ENCODE peak calls at places on chromosomes 4 and X, in six cellular contexts. T, P, B, J, Q and V are unnamed samples.
A peak's percentile ranks its signal among the peaks of the same experiment; 100 is the strongest.

GRCh38 chr4:153850525-153851280 is 61.8 kb upstream of the SFRP2 start:
- DNase-seq in B (no peak), J (no peak), P (no peak), T (no peak), Q (no peak), V (no peak)

GRCh38 chrX:68748030-68748429 is 80.8 kb upstream of the EFNB1 start:
- DNase-seq in Q (no peak), J (no peak), P (no peak), T (no peak), B (no peak), V (no peak)

GRCh38 chrX:40279762-40280161 is 182.0 kb upstream of the BCOR start:
- DNase-seq in Q (no peak), J (no peak), B (no peak), P (no peak), T (no peak), V (no peak)

GRCh38 chr4:165360041-165360782 is 18.6 kb upstream of the CPE start:
- DNase-seq in B (peak; percentile 36), J (peak; percentile 60), Q (no peak), P (no peak), T (no peak), V (no peak)

GRCh38 chr4:14856076-14856926 is 146.0 kb upstream of the CPEB2 start:
- DNase-seq in B (peak; percentile 100), J (peak; percentile 100), Q (no peak), P (peak; percentile 21), T (no peak), V (no peak)

GRCh38 chrX:34300871-34301270 is 168.8 kb upstream of the FAM47A start:
- DNase-seq in J (peak; percentile 1), B (peak; percentile 76), T (no peak), P (peak; percentile 3), Q (no peak), V (peak; percentile 43)

GRCh38 chr4:147546341-147546740 is 65.4 kb downstream of the EDNRA start:
- DNase-seq in T (no peak), J (peak; percentile 96), Q (no peak), P (no peak), B (peak; percentile 98), V (no peak)

GRCh38 chr4:77354550-77354949 is 197.5 kb downstream of the CCNG2 start:
- DNase-seq in Q (no peak), P (no peak), B (no peak), T (no peak), J (no peak), V (no peak)

GRCh38 chr4:48470570-48470969 is 12.6 kb upstream of the SLC10A4 start:
- DNase-seq in J (peak; percentile 6), B (no peak), T (no peak), Q (no peak), P (no peak), V (no peak)

GRCh38 chrX:30215357-30215843 is at the start of gene MAGEB2:
- DNase-seq in T (no peak), J (no peak), Q (no peak), B (no peak), P (no peak), V (no peak)

GRCh38 chr4:149987330-149987751 is 90.9 kb upstream of the DCLK2 start:
- DNase-seq in P (no peak), Q (no peak), T (no peak), J (no peak), B (peak; percentile 22), V (no peak)

GRCh38 chr4:14223461-14223860 is 595.9 kb upstream of the BOD1L1 start:
- DNase-seq in Q (no peak), B (no peak), P (no peak), T (no peak), J (no peak), V (no peak)

GRCh38 chr4:25113915-25114904 is 46.0 kb downstream of the SEPSECS start:
- DNase-seq in Q (no peak), J (peak; percentile 65), P (no peak), T (no peak), B (peak; percentile 43), V (no peak)

GRCh38 chr4:15781427-15782095 is 3.4 kb downstream of the CD38 start:
- DNase-seq in T (no peak), P (no peak), B (no peak), Q (no peak), J (no peak), V (peak; percentile 27)

GRCh38 chrX:140274761-140275525 is 229.9 kb downstream of the SOX3 start:
- DNase-seq in P (no peak), B (peak; percentile 60), J (peak; percentile 89), T (no peak), Q (no peak), V (no peak)

GRCh38 chrX:31333181-31333831 is 261.5 kb upstream of the FTHL17 start:
- DNase-seq in J (peak; percentile 84), Q (no peak), T (no peak), P (no peak), B (peak; percentile 58), V (no peak)

GRCh38 chr4:24781999-24782745 is 13.2 kb upstream of the SOD3 start:
- DNase-seq in P (peak; percentile 40), B (peak; percentile 21), Q (no peak), J (no peak), T (no peak), V (no peak)

GRCh38 chr4:179871726-179872125 is 2371.5 kb upstream of the TENM3 start:
- DNase-seq in T (no peak), J (no peak), Q (no peak), P (no peak), B (no peak), V (no peak)

GRCh38 chr4:179872751-179873150 is 2370.5 kb upstream of the TENM3 start:
- DNase-seq in T (no peak), P (no peak), B (no peak), Q (no peak), J (no peak), V (no peak)

DNA sequence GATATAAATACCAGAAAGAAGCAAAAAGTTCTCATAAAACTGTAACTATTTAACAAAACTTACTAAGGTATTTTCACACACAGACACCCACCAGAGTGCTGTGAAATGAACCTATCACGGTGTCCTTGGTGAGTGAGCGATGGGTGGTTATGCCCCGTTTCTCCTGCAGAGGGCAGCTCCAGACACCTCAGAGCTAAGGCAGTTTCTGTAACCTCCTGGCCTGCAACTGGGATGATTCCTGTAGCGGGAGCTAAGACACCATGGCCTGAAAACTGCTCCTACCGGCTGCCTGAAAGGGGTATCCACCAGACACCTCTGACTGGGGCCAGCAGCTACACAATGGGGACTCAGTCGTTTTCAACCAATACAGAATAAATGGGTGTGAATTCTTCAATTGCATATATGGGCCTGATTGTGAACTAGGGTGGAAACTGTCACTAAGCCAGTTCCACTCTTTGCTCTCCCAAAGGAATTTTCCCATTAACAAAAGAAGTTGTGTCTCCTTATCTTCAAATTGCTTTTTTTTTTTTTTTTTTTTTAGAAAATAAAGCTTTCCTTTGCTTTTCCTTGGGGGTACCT is 2375.8 kb upstream of the TENM3 start:
- DNase-seq in Q (no peak), P (no peak), T (no peak), J (peak; percentile 7), B (peak; percentile 70), V (peak; percentile 72)
- TF ChIP-seq CTCF in Q (peak; percentile 24), P (no peak), T (peak; percentile 60), J (peak; percentile 65), B (no peak), V (peak; percentile 90)

GRCh38 chr4:188197566-188197965 is 58.3 kb downstream of the TRIML1 start:
- DNase-seq in T (no peak), J (no peak), Q (no peak), B (no peak), P (no peak), V (no peak)

GRCh38 chr4:188190461-188190860 is 51.2 kb downstream of the TRIML1 start:
- DNase-seq in J (no peak), B (peak; percentile 10), Q (no peak), P (no peak), T (no peak), V (no peak)

GRCh38 chr4:188198980-188199792 is 59.9 kb downstream of the TRIML1 start:
- DNase-seq in B (peak; percentile 31), P (no peak), Q (no peak), T (no peak), J (no peak), V (no peak)

GRCh38 chr4:188201851-188202250 is 62.6 kb downstream of the TRIML1 start:
- DNase-seq in Q (no peak), B (peak; percentile 60), J (no peak), T (no peak), P (no peak), V (no peak)

DNA sequence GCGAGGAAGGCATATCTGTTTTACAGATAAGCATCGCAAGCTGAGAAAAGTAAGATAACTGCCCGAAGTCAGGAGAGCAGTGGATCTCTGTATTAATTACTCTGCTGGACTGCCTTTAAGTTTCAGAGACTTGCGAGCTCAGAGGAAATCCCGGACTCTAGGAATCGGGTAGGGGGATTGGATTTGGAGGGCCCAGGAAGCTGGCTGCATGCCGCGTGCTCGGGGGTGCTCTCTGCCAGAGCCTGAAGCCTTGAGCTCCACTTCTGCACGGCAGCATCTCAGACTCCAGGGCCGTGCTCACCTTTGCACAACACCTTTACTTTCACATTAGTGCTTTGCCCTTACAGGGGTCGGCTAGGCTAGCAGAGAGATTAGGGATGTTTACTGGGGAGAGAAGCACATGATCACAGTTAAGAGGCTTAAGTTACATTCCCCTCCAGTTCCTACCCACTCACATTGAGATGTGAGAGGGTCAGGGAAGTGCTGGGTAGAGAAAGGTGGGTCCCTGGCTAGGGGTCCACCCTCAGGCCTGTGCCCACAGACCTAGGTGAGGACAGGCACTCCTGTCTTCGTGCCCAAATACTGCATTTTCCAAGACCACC is 57.0 kb downstream of the TRIML1 start:
- DNase-seq in P (no peak), J (no peak), T (no peak), B (peak; percentile 9), Q (no peak), V (no peak)
- H3K27me3 ChIP-seq in P (no peaks in the 10 kb centered on the region), J (no peaks in the 10 kb centered on the region), T (no peaks in the 10 kb centered on the region), B (no peaks in the 10 kb centered on the region), Q (peaks cover 4% of the 10 kb centered on the region), V (no peaks in the 10 kb centered on the region)

DNA sequence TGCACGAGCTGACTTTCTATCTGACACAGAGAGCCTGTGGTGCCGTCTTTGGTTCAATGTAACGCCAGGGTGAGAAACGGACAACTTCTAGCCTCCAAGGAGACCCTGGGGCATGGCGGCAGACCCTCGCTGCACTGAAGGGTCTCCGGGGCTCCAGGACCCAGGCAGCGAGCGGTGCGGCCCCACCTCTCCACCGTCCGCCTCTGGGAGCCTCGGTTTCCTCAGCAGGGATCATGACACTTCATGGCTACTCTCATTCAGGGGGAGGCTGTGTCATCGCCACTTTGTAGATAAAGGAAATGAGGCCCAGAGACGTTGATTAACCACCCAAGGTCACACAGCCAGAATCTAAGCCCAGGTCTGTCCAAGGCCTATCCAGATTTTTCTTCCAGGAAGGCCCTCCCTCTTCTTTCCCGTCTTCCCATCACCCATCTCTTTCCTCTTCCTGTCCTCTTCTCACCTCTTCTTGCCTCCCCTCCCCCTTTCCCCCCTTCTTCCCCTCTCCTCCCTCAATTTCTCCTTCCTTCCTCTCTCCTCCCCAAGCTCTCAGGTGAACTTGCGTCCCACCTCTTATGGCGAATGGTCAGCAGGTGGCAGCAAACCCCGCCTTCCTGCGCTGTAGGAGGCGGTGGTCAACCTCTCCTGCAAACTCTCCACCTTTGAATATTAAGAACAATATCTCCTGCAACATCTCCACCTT is 69.3 kb upstream of the HMX1 start:
- DNase-seq in J (no peak), Q (no peak), B (no peak), P (no peak), T (no peak), V (peak; percentile 55)
- TF ChIP-seq CTCF in J (no peak), Q (no peak), B (no peak), P (no peak), T (no peak), V (peak; percentile 68)

DNA sequence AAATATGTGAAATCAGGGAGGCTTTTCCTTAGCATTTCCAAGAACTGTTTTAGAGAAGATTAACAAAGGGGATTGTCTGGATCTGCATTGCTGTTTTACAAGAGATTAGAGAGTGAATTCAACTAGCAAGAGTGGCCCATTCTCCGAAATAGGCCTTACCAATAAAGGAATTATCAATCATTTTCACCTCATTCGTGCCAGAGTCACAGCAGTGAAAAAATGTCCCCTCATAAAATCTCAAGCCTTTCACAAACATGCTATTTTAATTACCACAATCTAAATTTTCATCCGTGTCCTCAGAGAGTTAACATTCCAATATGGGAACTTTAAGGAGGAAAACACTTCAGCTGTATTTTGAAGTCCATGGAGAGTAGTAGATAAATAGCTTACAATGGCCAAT is 979.6 kb downstream of the RPA4 start:
- DNase-seq in Q (no peak), T (no peak), P (no peak), J (no peak), B (no peak), V (no peak)
- H3K27me3 ChIP-seq in Q (no peaks in the 10 kb centered on the region), T (no peaks in the 10 kb centered on the region), P (no peaks in the 10 kb centered on the region), J (no peaks in the 10 kb centered on the region), B (no peaks in the 10 kb centered on the region), V (no peaks in the 10 kb centered on the region)